ENCODE peak calls at places on chromosomes 13 and 19, in five cellular contexts. Y, G, K, N and T are unnamed samples.

GRCh38 chr19:45872095-45872919 is 8.2 kb downstream of the FOXA3 start:
- DNase-seq in Y (no peak), N (no peak), K (no peak), G (no peak), T (no peak)

GRCh38 chr19:39341122-39341719 is 1.0 kb upstream of the SAMD4B start:
- DNase-seq in N (no peak), K (peak; percentile 72), G (peak; percentile 58), Y (no peak), T (peak; percentile 32)

GRCh38 chr19:33214621-33215020 is 11.0 kb downstream of the SLC7A10 start:
- DNase-seq in N (no peak), G (peak; percentile 79), Y (no peak), K (no peak), T (no peak)

GRCh38 chr19:36707134-36707533 is 19.7 kb downstream of the ZNF567 start:
- DNase-seq in Y (no peak), G (no peak), N (no peak), K (no peak), T (no peak)

GRCh38 chr13:107900775-107901174 is 314.6 kb downstream of the LIG4 start:
- DNase-seq in Y (no peak), K (no peak), N (no peak), G (no peak), T (no peak)

GRCh38 chr13:51834581-51835158 is 10.3 kb downstream of the TMEM272 start:
- DNase-seq in N (no peak), G (peak; percentile 21), K (no peak), Y (no peak), T (no peak)

GRCh38 chr19:50226536-50226935 is 23.1 kb downstream of the MYH14 start:
- DNase-seq in K (no peak), N (no peak), Y (no peak), G (no peak), T (no peak)

GRCh38 chr19:2282062-2282861 is at the start of gene PEAK3:
- DNase-seq in N (no peak), K (peak; percentile 89), G (peak; percentile 70), Y (no peak), T (peak; percentile 81)

GRCh38 chr13:99657848-99658265 is 156.6 kb downstream of the TM9SF2 start:
- DNase-seq in Y (no peak), K (no peak), N (no peak), G (peak; percentile 68), T (peak; percentile 21)

GRCh38 chr19:45403781-45404556 is 900 bp downstream of the PPP1R13L start:
- DNase-seq in K (peak; percentile 73), Y (peak; percentile 75), N (no peak), G (peak; percentile 92), T (peak; percentile 68)

GRCh38 chr13:102170295-102170694 is 231.6 kb downstream of the FGF14 start:
- DNase-seq in G (no peak), K (no peak), N (no peak), Y (no peak), T (no peak)

GRCh38 chr13:33931397-33931987 is 113.5 kb downstream of the RFC3 start:
- DNase-seq in N (no peak), G (no peak), Y (no peak), K (no peak), T (peak; percentile 28)

GRCh38 chr13:111006508-111007031 is 91.7 kb upstream of the ANKRD10 start:
- DNase-seq in Y (no peak), N (peak; percentile 69), G (no peak), K (peak; percentile 94), T (peak; percentile 88)

GRCh38 chr19:40150170-40150569 is 41.1 kb upstream of the MAP3K10 start:
- DNase-seq in N (no peak), K (no peak), Y (no peak), G (no peak), T (no peak)

GRCh38 chr19:10751109-10751972 is 33.5 kb downstream of the DNM2 start:
- DNase-seq in Y (no peak), K (no peak), G (no peak), N (no peak), T (no peak)

GRCh38 chr13:59112375-59112774 is 1051.4 kb downstream of the DIAPH3 start:
- DNase-seq in N (no peak), K (peak; percentile 63), Y (no peak), G (no peak), T (no peak)

DNA sequence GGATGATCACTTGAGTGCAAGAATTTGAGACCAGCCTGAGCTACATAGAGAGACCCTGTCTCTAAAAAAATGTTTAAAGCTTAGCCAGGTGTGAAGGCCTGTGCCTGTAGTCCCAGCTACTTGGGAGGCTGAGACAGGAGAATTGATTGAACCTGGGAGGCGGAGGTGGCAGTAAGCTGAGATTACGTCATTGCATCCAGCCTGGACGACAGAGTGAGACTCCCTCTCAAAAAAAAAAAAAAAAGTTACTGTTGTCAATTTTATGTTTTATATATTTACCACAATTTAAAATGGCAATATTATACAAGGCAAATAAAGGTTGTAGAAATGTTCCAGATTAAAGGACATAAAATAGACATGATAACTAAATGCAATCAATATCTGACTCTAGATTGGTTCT is 29.2 kb downstream of the WDR87 start:
- DNase-seq in G (no peak), K (no peak), N (no peak), Y (no peak), T (no peak)
- H3K9me3 ChIP-seq in G (no peaks in the 10 kb centered on the region), K (peaks cover 6% of the 10 kb centered on the region), N (peaks cover 8% of the 10 kb centered on the region), Y (no peaks in the 10 kb centered on the region), T (no peaks in the 10 kb centered on the region)

GRCh38 chr13:112117955-112118302 is 51.0 kb downstream of the SOX1 start:
- DNase-seq in Y (no peak), K (peak; percentile 40), N (no peak), G (no peak), T (no peak)

GRCh38 chr13:112114391-112114790 is 47.4 kb downstream of the SOX1 start:
- DNase-seq in K (peak; percentile 43), G (no peak), Y (no peak), N (no peak), T (no peak)

GRCh38 chr13:112115403-112116091 is 48.6 kb downstream of the SOX1 start:
- DNase-seq in G (no peak), K (no peak), N (no peak), Y (no peak), T (no peak)

GRCh38 chr13:112117258-112117954 is 50.5 kb downstream of the SOX1 start:
- DNase-seq in G (no peak), K (peak; percentile 54), N (no peak), Y (no peak), T (no peak)

DNA sequence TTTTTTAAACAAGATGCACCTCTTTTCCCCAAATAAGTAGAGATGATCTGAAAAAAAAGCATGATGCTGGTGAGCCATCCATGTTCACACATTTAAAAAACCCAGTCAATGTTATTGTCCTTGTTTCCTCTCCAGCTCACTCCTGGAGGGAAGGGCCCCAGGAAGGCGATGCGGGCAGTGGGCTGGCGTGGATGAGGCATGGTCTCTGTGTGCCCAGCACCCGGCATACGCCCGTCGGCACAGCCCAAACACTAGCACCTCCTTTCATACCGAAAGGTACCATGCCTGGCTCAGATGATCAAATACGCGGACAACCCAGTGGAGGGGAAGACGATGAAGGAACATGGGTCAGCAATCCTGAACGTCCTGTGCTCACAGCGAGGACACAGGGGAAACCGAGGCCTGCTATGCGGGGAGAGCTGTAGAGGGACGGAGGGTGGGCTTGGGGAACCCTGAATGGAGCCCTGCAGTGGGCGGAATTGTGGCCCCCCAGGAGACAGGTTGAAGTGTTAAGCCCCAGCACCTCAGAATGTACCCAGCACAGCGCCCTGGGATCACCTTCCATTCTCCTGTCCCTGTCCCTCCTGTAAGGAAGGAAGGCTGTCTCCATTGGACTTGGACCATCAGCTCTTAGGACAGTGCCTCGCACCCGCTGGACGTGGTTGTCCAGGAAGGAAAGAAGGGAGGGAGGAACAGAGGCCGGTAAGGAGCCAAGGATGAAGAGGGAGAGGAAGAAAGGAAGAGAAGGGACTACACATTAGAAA is 49.4 kb downstream of the SOX1 start:
- DNase-seq in K (no peak), G (no peak), N (no peak), Y (no peak), T (no peak)
- H3K27me3 ChIP-seq in K (peaks cover 63% of the 10 kb centered on the region), G (no peaks in the 10 kb centered on the region), N (no peaks in the 10 kb centered on the region), Y (no peaks in the 10 kb centered on the region), T (peaks cover 15% of the 10 kb centered on the region)

DNA sequence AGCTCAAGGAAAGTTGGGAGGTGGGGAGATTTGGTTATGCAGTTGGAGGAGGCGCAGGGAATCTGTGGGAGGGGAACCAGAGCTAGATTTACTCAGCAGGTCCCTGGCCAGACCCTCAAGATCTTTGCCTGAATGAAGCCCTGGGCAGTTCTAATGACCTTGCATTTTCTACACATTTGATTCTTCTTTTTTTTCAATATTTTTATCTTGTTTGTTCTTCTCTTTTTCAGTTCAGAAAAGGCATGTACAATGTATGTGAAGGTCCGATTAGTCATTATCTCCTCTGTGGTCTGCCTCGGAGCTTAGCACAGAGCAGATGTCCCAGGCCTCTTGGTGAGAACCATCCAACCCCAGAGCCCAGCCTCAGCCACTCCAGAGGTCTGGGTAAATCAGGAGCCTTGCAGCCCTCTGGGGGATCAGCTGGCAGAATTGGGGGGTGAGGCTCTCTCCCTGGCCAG is 24.2 kb downstream of the SERP2 start:
- DNase-seq in N (no peak), Y (no peak), G (no peak), K (peak; percentile 37), T (no peak)
- H3K27ac ChIP-seq in N (no peak overlapping the region), Y (no peak overlapping the region), G (no peak overlapping the region), K (peak overlapping the region; percentile 21), T (no peak overlapping the region)

GRCh38 chr13:66673401-66673800 is 556.7 kb downstream of the PCDH9 start:
- DNase-seq in G (no peak), N (no peak), K (no peak), Y (no peak), T (no peak)
- H3K9me3 ChIP-seq in G (no peaks in the 10 kb centered on the region), N (no peaks in the 10 kb centered on the region), K (no peaks in the 10 kb centered on the region), Y (no peaks in the 10 kb centered on the region), T (no peaks in the 10 kb centered on the region)

GRCh38 chr13:94711561-94712286 is 621 bp downstream of the SOX21 start:
- DNase-seq in G (peak; percentile 54), K (peak; percentile 63), N (no peak), Y (no peak), T (no peak)
- H3K27me3 ChIP-seq in G (peaks cover 30% of the 10 kb centered on the region), K (peaks cover 100% of the 10 kb centered on the region), N (peaks cover 37% of the 10 kb centered on the region), Y (peaks cover 40% of the 10 kb centered on the region), T (peaks cover 98% of the 10 kb centered on the region)